ENCODE peak calls at places on chromosomes 2 and 18, in nine cellular contexts. One of them, this sample, is unnamed. For H3K4me1, the result is how much of the 10 kb centered on the place peaks cover.

GRCh38 chr2:58138631-58139030 is 92.0 kb downstream of the VRK2 start:
- DNase-seq in A549: no peak
- DNase-seq in uterus: no peak
- DNase-seq in prostate gland: no peak
- DNase-seq in transverse colon: no peak
- DNase-seq in body of pancreas: no peak
- DNase-seq in heart left ventricle: no peak
- DNase-seq in tibial nerve: no peak
- DNase-seq in spleen: no peak
- DNase-seq in this sample: no peak

GRCh38 chr2:27687232-27687631 is 23.5 kb downstream of the SLC4A1AP start:
- DNase-seq in spleen: no peak
- DNase-seq in prostate gland: no peak
- DNase-seq in uterus: no peak
- DNase-seq in A549: no peak
- DNase-seq in tibial nerve: no peak
- DNase-seq in body of pancreas: no peak
- DNase-seq in heart left ventricle: no peak
- DNase-seq in transverse colon: no peak
- DNase-seq in this sample: no peak

GRCh38 chr18:48580782-48581181 is 42.0 kb downstream of the CTIF start:
- DNase-seq in A549: no peak
- DNase-seq in prostate gland: no peak
- DNase-seq in transverse colon: no peak
- DNase-seq in tibial nerve: no peak
- DNase-seq in uterus: no peak
- DNase-seq in body of pancreas: no peak
- DNase-seq in spleen: no peak
- DNase-seq in heart left ventricle: no peak
- DNase-seq in this sample: no peak

GRCh38 chr2:182038579-182038978 is 52.9 kb downstream of the PPP1R1C start:
- DNase-seq in prostate gland: no peak
- DNase-seq in heart left ventricle: no peak
- DNase-seq in uterus: no peak
- DNase-seq in transverse colon: no peak
- DNase-seq in A549: peak
- DNase-seq in body of pancreas: no peak
- DNase-seq in spleen: no peak
- DNase-seq in tibial nerve: no peak
- DNase-seq in this sample: no peak

GRCh38 chr2:240142859-240143258 is 2.4 kb upstream of the OTOS start:
- DNase-seq in transverse colon: no peak
- DNase-seq in A549: no peak
- DNase-seq in spleen: peak
- DNase-seq in prostate gland: no peak
- DNase-seq in heart left ventricle: no peak
- DNase-seq in uterus: no peak
- DNase-seq in tibial nerve: no peak
- DNase-seq in body of pancreas: no peak
- DNase-seq in this sample: no peak

GRCh38 chr2:12173271-12173942 is 427.0 kb downstream of the LPIN1 start:
- DNase-seq in uterus: no peak
- DNase-seq in A549: no peak
- DNase-seq in spleen: no peak
- DNase-seq in tibial nerve: no peak
- DNase-seq in prostate gland: no peak
- DNase-seq in body of pancreas: no peak
- DNase-seq in heart left ventricle: no peak
- DNase-seq in transverse colon: no peak
- DNase-seq in this sample: no peak

GRCh38 chr2:19021721-19022120 is 336.7 kb downstream of the OSR1 start:
- DNase-seq in heart left ventricle: no peak
- DNase-seq in body of pancreas: no peak
- DNase-seq in spleen: no peak
- DNase-seq in transverse colon: no peak
- DNase-seq in tibial nerve: no peak
- DNase-seq in uterus: no peak
- DNase-seq in A549: no peak
- DNase-seq in prostate gland: no peak
- DNase-seq in this sample: no peak

GRCh38 chr2:229160180-229160579 is 110.9 kb downstream of the PID1 start:
- DNase-seq in transverse colon: peak
- DNase-seq in spleen: no peak
- DNase-seq in A549: no peak
- DNase-seq in heart left ventricle: no peak
- DNase-seq in body of pancreas: peak
- DNase-seq in uterus: no peak
- DNase-seq in tibial nerve: no peak
- DNase-seq in prostate gland: no peak
- DNase-seq in this sample: no peak

GRCh38 chr2:99066602-99067001 is 74.9 kb upstream of the C2orf15 start:
- DNase-seq in spleen: no peak
- DNase-seq in body of pancreas: no peak
- DNase-seq in transverse colon: peak
- DNase-seq in prostate gland: no peak
- DNase-seq in uterus: no peak
- DNase-seq in A549: peak
- DNase-seq in tibial nerve: no peak
- DNase-seq in heart left ventricle: no peak
- DNase-seq in this sample: no peak

GRCh38 chr2:213152065-213152794 is 818 bp upstream of the IKZF2 start:
- DNase-seq in uterus: peak
- DNase-seq in prostate gland: peak
- DNase-seq in A549: peak
- DNase-seq in body of pancreas: peak
- DNase-seq in tibial nerve: peak
- DNase-seq in heart left ventricle: peak
- DNase-seq in spleen: peak
- DNase-seq in transverse colon: peak
- DNase-seq in this sample: no peak

GRCh38 chr2:20509766-20510490 is 63.1 kb downstream of the RHOB start:
- DNase-seq in spleen: no peak
- DNase-seq in uterus: peak
- DNase-seq in tibial nerve: no peak
- DNase-seq in heart left ventricle: no peak
- DNase-seq in transverse colon: peak
- DNase-seq in prostate gland: peak
- DNase-seq in A549: peak
- DNase-seq in body of pancreas: no peak
- DNase-seq in this sample: no peak

GRCh38 chr2:166234112-166234846 is 106.5 kb upstream of the SCN1A start:
- DNase-seq in prostate gland: no peak
- DNase-seq in body of pancreas: no peak
- DNase-seq in uterus: no peak
- DNase-seq in heart left ventricle: no peak
- DNase-seq in tibial nerve: no peak
- DNase-seq in spleen: no peak
- DNase-seq in transverse colon: no peak
- DNase-seq in A549: peak
- DNase-seq in this sample: no peak

GRCh38 chr18:39296293-39296888 is 1730.8 kb upstream of the CELF4 start:
- DNase-seq in uterus: no peak
- DNase-seq in body of pancreas: no peak
- DNase-seq in tibial nerve: no peak
- DNase-seq in spleen: no peak
- DNase-seq in heart left ventricle: no peak
- DNase-seq in A549: no peak
- DNase-seq in prostate gland: no peak
- DNase-seq in transverse colon: no peak
- DNase-seq in this sample: no peak

GRCh38 chr2:31332521-31332920 is 82.0 kb downstream of the XDH start:
- DNase-seq in tibial nerve: no peak
- DNase-seq in heart left ventricle: no peak
- DNase-seq in body of pancreas: no peak
- DNase-seq in uterus: no peak
- DNase-seq in spleen: no peak
- DNase-seq in transverse colon: no peak
- DNase-seq in A549: no peak
- DNase-seq in prostate gland: no peak
- DNase-seq in this sample: no peak

GRCh38 chr2:121796239-121796638 is 40.8 kb downstream of the TSN start:
- DNase-seq in A549: no peak
- DNase-seq in transverse colon: no peak
- DNase-seq in tibial nerve: no peak
- DNase-seq in body of pancreas: no peak
- DNase-seq in spleen: no peak
- DNase-seq in uterus: no peak
- DNase-seq in heart left ventricle: no peak
- DNase-seq in prostate gland: no peak
- DNase-seq in this sample: no peak

DNA sequence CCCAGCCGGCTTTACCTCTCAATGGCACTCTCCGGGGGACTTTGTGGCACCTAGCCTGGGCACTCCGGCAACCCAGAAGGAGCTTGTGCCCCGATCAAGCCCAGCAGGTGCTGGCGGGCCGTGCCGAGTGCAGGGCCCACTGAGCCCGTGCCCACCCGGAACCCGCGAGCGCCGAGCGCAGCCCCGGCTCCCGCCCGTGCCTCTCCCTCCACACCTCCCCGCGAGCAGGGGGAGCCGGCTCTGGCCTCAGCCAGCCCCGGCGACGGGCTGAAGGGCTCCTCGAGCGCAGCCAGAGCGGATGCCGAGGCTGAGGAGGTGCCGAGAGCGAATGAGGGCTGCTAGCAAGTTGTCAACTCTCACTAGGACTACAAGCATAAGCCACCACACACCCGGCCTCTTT is 136.9 kb downstream of the COMMD1 start:
- DNase-seq in A549: no peak
- DNase-seq in uterus: no peak
- DNase-seq in prostate gland: no peak
- DNase-seq in tibial nerve: no peak
- DNase-seq in heart left ventricle: no peak
- DNase-seq in transverse colon: no peak
- DNase-seq in body of pancreas: no peak
- DNase-seq in spleen: no peak
- DNase-seq in this sample: no peak
- H3K27ac ChIP-seq in A549: no peak
- H3K27ac ChIP-seq in uterus: no peak
- H3K27ac ChIP-seq in prostate gland: no peak
- H3K27ac ChIP-seq in tibial nerve: no peak
- H3K27ac ChIP-seq in heart left ventricle: no peak
- H3K27ac ChIP-seq in transverse colon: no peak
- H3K27ac ChIP-seq in body of pancreas: no peak
- H3K27ac ChIP-seq in spleen: no peak
- H3K27ac ChIP-seq in this sample: no peak

GRCh38 chr2:109689182-109689935 is 75.2 kb downstream of the SOWAHC start:
- DNase-seq in body of pancreas: no peak
- DNase-seq in A549: no peak
- DNase-seq in spleen: no peak
- DNase-seq in heart left ventricle: no peak
- DNase-seq in transverse colon: peak
- DNase-seq in tibial nerve: no peak
- DNase-seq in prostate gland: no peak
- DNase-seq in uterus: no peak
- DNase-seq in this sample: no peak

GRCh38 chr2:109692013-109692738 is 78.0 kb downstream of the SOWAHC start:
- DNase-seq in body of pancreas: no peak
- DNase-seq in tibial nerve: no peak
- DNase-seq in transverse colon: peak
- DNase-seq in A549: no peak
- DNase-seq in uterus: peak
- DNase-seq in heart left ventricle: no peak
- DNase-seq in prostate gland: no peak
- DNase-seq in spleen: no peak
- DNase-seq in this sample: no peak

GRCh38 chr2:109690457-109690821 is 76.3 kb downstream of the SOWAHC start:
- DNase-seq in tibial nerve: no peak
- DNase-seq in body of pancreas: no peak
- DNase-seq in spleen: no peak
- DNase-seq in prostate gland: no peak
- DNase-seq in heart left ventricle: no peak
- DNase-seq in A549: no peak
- DNase-seq in transverse colon: no peak
- DNase-seq in uterus: no peak
- DNase-seq in this sample: no peak

GRCh38 chr2:109689973-109690372 is 75.8 kb downstream of the SOWAHC start:
- DNase-seq in heart left ventricle: no peak
- DNase-seq in uterus: no peak
- DNase-seq in tibial nerve: no peak
- DNase-seq in transverse colon: peak
- DNase-seq in body of pancreas: no peak
- DNase-seq in prostate gland: no peak
- DNase-seq in A549: no peak
- DNase-seq in spleen: no peak
- DNase-seq in this sample: no peak

GRCh38 chr2:109690822-109691541 is 76.8 kb downstream of the SOWAHC start:
- DNase-seq in uterus: peak
- DNase-seq in body of pancreas: peak
- DNase-seq in heart left ventricle: peak
- DNase-seq in transverse colon: peak
- DNase-seq in prostate gland: peak
- DNase-seq in A549: no peak
- DNase-seq in tibial nerve: no peak
- DNase-seq in spleen: no peak
- DNase-seq in this sample: no peak
- H3K4me1 ChIP-seq in uterus: under half
- H3K4me1 ChIP-seq in body of pancreas: under half
- H3K4me1 ChIP-seq in heart left ventricle: under half
- H3K4me1 ChIP-seq in transverse colon: half or more
- H3K4me1 ChIP-seq in prostate gland: under half
- H3K4me1 ChIP-seq in A549: under half
- H3K4me1 ChIP-seq in tibial nerve: under half
- H3K4me1 ChIP-seq in spleen: under half
- H3K4me1 ChIP-seq in this sample: half or more

DNA sequence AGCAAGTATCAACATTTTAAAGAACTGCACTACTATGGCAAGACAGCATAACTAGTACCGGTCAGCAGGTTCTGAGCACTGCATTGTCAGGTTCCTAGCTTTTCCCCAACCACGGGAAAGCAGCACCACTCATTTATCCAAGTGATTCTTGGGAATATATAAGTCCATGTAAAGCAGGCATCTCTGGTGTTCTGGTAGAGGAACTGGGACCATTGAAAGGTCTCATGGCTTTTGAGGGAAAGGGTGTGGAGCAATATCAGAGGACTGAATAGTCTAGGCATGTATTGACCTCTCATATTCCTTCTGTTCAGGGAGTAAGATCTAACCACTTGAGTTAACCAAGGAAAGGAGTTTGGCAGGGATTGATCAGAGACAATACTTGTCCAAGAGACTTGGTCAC is 6.1 kb upstream of the ICA1L start:
- DNase-seq in prostate gland: no peak
- DNase-seq in spleen: no peak
- DNase-seq in heart left ventricle: no peak
- DNase-seq in A549: no peak
- DNase-seq in body of pancreas: no peak
- DNase-seq in uterus: no peak
- DNase-seq in tibial nerve: no peak
- DNase-seq in transverse colon: no peak
- DNase-seq in this sample: no peak
- TF ChIP-seq POLR2A in prostate gland: no peak
- TF ChIP-seq POLR2A in spleen: no peak
- TF ChIP-seq POLR2A in heart left ventricle: no peak
- TF ChIP-seq POLR2A in A549: no peak
- TF ChIP-seq POLR2A in body of pancreas: no peak
- TF ChIP-seq POLR2A in uterus: no peak
- TF ChIP-seq POLR2A in tibial nerve: no peak
- TF ChIP-seq POLR2A in transverse colon: no peak
- TF ChIP-seq POLR2A in this sample: no peak

DNA sequence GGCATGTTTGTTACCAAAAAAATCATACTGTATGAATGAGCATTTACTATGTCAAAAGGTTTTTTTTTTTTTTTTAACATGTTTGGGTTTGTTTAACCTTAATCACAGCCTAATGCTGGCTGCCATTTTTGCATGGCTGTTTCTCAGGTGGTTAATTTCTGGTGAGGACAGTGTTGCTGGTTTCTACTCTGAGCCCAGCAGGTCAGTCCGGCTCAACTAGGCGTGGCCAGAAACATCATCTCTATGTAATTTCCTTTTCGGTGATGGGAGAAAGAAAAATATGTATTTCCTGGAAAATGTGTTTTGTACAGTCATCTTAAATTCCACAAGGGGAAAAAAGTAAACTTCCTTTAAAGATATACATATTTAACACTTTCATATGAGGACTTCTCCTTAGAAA is 24.9 kb upstream of the BZW1 start:
- DNase-seq in transverse colon: no peak
- DNase-seq in prostate gland: peak
- DNase-seq in uterus: no peak
- DNase-seq in A549: peak
- DNase-seq in tibial nerve: no peak
- DNase-seq in body of pancreas: no peak
- DNase-seq in spleen: no peak
- DNase-seq in heart left ventricle: no peak
- DNase-seq in this sample: no peak
- H3K27ac ChIP-seq in transverse colon: no peak
- H3K27ac ChIP-seq in prostate gland: peak
- H3K27ac ChIP-seq in uterus: no peak
- H3K27ac ChIP-seq in A549: peak
- H3K27ac ChIP-seq in tibial nerve: peak
- H3K27ac ChIP-seq in body of pancreas: no peak
- H3K27ac ChIP-seq in spleen: no peak
- H3K27ac ChIP-seq in heart left ventricle: no peak
- H3K27ac ChIP-seq in this sample: peak